ENCODE peak calls at places on chromosomes 16 and 17, in eight cellular contexts. V is stimulated activated CD4-positive, alpha-beta T cell treated with anti-CD3 and anti-CD28 coated beads, Interleukin-12 subunit alpha, Interleukin-12 subunit beta, amount 100 ng/mL, for 24 hours; E is caudate nucleus; L is left kidney; T is Daoy; O is germinal center; H is RPMI7951; M is kidney. S is an unnamed sample.

GRCh38 chr17:76696763-76697701 is 13.7 kb downstream of the MXRA7 start:
- DNase-seq in V (no peak), E (no peak), L (no peak), T (peak; percentile 88), O (no peak), H (no peak), M (peak; percentile 74), S (no peak)

GRCh38 chr16:68404736-68405345 is 43.5 kb downstream of the SMPD3 start:
- DNase-seq in V (no peak), E (no peak), L (no peak), T (no peak), O (no peak), H (no peak), M (no peak), S (no peak)

GRCh38 chr17:81097134-81097942 is 62.4 kb downstream of the BAIAP2 start:
- DNase-seq in V (no peak), E (peak; percentile 56), L (peak; percentile 94), T (peak; percentile 93), O (peak; percentile 26), H (peak; percentile 75), M (peak; percentile 93), S (peak; percentile 72)

GRCh38 chr16:29714972-29715371 is 30.8 kb downstream of the C16orf54 start:
- DNase-seq in V (no peak), E (no peak), L (no peak), T (no peak), O (no peak), H (no peak), M (no peak), S (no peak)

GRCh38 chr17:43945074-43945824 is 3.0 kb upstream of the PPY start:
- DNase-seq in V (no peak), E (no peak), L (no peak), T (no peak), O (no peak), H (peak; percentile 53), M (no peak), S (peak; percentile 60)

GRCh38 chr16:88614818-88615580 is 23.4 kb upstream of the IL17C start:
- DNase-seq in V (no peak), E (no peak), L (no peak), T (no peak), O (no peak), H (no peak), M (no peak), S (no peak)

GRCh38 chr17:78724544-78724943 is 57.5 kb downstream of the CYTH1 start:
- DNase-seq in V (no peak), E (no peak), L (peak; percentile 66), T (no peak), O (no peak), H (no peak), M (no peak), S (no peak)

GRCh38 chr16:15829460-15829859 is 27.4 kb downstream of the MYH11 start:
- DNase-seq in V (no peak), E (no peak), L (peak; percentile 42), T (no peak), O (no peak), H (peak; percentile 18), M (peak; percentile 91), S (no peak)

GRCh38 chr16:1084971-1085370 is 11.1 kb downstream of the C1QTNF8 start:
- DNase-seq in V (no peak), E (no peak), L (no peak), T (no peak), O (no peak), H (no peak), M (no peak), S (no peak)

GRCh38 chr17:49545811-49546545 is 29.7 kb upstream of the NXPH3 start:
- DNase-seq in V (no peak), E (no peak), L (peak; percentile 50), T (no peak), O (no peak), H (no peak), M (peak; percentile 59), S (no peak)

GRCh38 chr17:81888988-81889595 is 2.3 kb downstream of the ALYREF start:
- DNase-seq in V (no peak), E (no peak), L (no peak), T (no peak), O (no peak), H (no peak), M (no peak), S (no peak)

GRCh38 chr17:12900474-12900873 is 111.2 kb downstream of the ARHGAP44 start:
- DNase-seq in V (no peak), E (no peak), L (no peak), T (no peak), O (no peak), H (no peak), M (no peak), S (no peak)

GRCh38 chr17:30366536-30366935 is 12.2 kb upstream of the CPD start:
- DNase-seq in V (no peak), E (no peak), L (no peak), T (no peak), O (no peak), H (no peak), M (no peak), S (no peak)

GRCh38 chr17:76350463-76350862 is 3.3 kb downstream of the PRPSAP1 start:
- DNase-seq in V (no peak), E (no peak), L (no peak), T (no peak), O (no peak), H (no peak), M (no peak), S (no peak)

GRCh38 chr16:50699345-50700159 is 6.1 kb downstream of the NOD2 start:
- DNase-seq in V (no peak), E (no peak), L (no peak), T (peak; percentile 39), O (no peak), H (no peak), M (peak; percentile 74), S (peak; percentile 65)

GRCh38 chr16:51538707-51539604 is 387.9 kb upstream of the SALL1 start:
- DNase-seq in V (no peak), E (no peak), L (peak; percentile 95), T (peak; percentile 42), O (no peak), H (peak; percentile 99), M (no peak), S (peak; percentile 97)

GRCh38 chr17:39152134-39152884 is 872 bp upstream of the PLXDC1 start:
- DNase-seq in V (no peak), E (no peak), L (peak; percentile 65), T (peak; percentile 48), O (no peak), H (no peak), M (peak; percentile 81), S (no peak)

GRCh38 chr16:75965504-75966374 is 239.4 kb upstream of the CPHXL start:
- DNase-seq in V (no peak), E (no peak), L (no peak), T (no peak), O (no peak), H (no peak), M (no peak), S (no peak)

GRCh38 chr17:46851029-46851741 is at the start of gene WNT9B:
- DNase-seq in V (no peak), E (no peak), L (peak; percentile 89), T (peak; percentile 66), O (peak; percentile 45), H (no peak), M (peak; percentile 79), S (no peak)

GRCh38 chr16:3716831-3717234 is 491 bp downstream of the TRAP1 start:
- DNase-seq in V (peak; percentile 14), E (no peak), L (peak; percentile 65), T (peak; percentile 25), O (peak; percentile 44), H (peak; percentile 17), M (no peak), S (peak; percentile 29)

GRCh38 chr16:89201467-89202377 is 1.4 kb upstream of the SLC22A31 start:
- DNase-seq in V (peak; percentile 71), E (no peak), L (peak; percentile 90), T (peak; percentile 60), O (peak; percentile 94), H (peak; percentile 44), M (peak; percentile 95), S (no peak)

GRCh38 chr16:66342294-66342900 is 24.1 kb upstream of the CDH5 start:
- DNase-seq in V (no peak), E (peak; percentile 9), L (peak; percentile 58), T (peak; percentile 47), O (peak; percentile 50), H (peak; percentile 25), M (no peak), S (no peak)

GRCh38 chr16:56931253-56931768 is 631 bp upstream of the HERPUD1 start:
- DNase-seq in V (no peak), E (no peak), L (peak; percentile 68), T (no peak), O (peak; percentile 91), H (peak; percentile 31), M (no peak), S (no peak)

GRCh38 chr16:27174007-27174406 is 29.3 kb upstream of the KDM8 start:
- DNase-seq in V (no peak), E (no peak), L (peak; percentile 33), T (no peak), O (peak; percentile 70), H (peak; percentile 50), M (no peak), S (peak; percentile 31)

GRCh38 chr17:4739122-4740024 is at the start of the genes CXCL16 and ZMYND15:
- DNase-seq in V (no peak), E (no peak), L (peak; percentile 74), T (peak; percentile 65), O (peak; percentile 91), H (peak; percentile 27), M (peak; percentile 90), S (peak; percentile 36)

GRCh38 chr17:70166571-70166970 is 2.8 kb upstream of the KCNJ2 start:
- DNase-seq in V (no peak), E (no peak), L (no peak), T (no peak), O (no peak), H (no peak), M (no peak), S (no peak)

GRCh38 chr17:43880420-43880991 is 26.8 kb downstream of the MPP2 start:
- DNase-seq in V (no peak), E (no peak), L (peak; percentile 93), T (peak; percentile 54), O (peak; percentile 74), H (peak; percentile 23), M (peak; percentile 76), S (peak; percentile 25)

GRCh38 chr17:4539025-4539424 is 16.2 kb downstream of the MYBBP1A start:
- DNase-seq in V (no peak), E (no peak), L (no peak), T (no peak), O (no peak), H (no peak), M (no peak), S (no peak)

GRCh38 chr16:86558355-86559193 is 3.5 kb upstream of the MTHFSD start:
- DNase-seq in V (no peak), E (no peak), L (no peak), T (no peak), O (no peak), H (no peak), M (peak; percentile 72), S (no peak)

GRCh38 chr16:55494994-55495421 is 13.9 kb upstream of the LPCAT2 start:
- DNase-seq in V (no peak), E (peak; percentile 29), L (peak; percentile 80), T (peak; percentile 77), O (no peak), H (peak; percentile 97), M (no peak), S (peak; percentile 78)